ENCODE peak calls at places on chromosomes 2 and 18, in nine cellular contexts. A is Kasumi-1; K is stimulated activated CD8-positive, alpha-beta memory T cell treated with anti-CD3 and anti-CD28 coated beads, Interleukin-15, amount 100 ng/mL, for 48 hours; S is WTC11; G is activated naive CD4-positive, alpha-beta T cell treated with anti-CD3 and anti-CD28 coated beads, Interleukin-2, amount 50 U/mL, for 16 hours; R is GM03348; M is CMK; Q is KG1; L is AG08396. F is an unnamed sample.
A peak's percentile ranks its signal among the peaks of the same experiment; 100 is the strongest.

GRCh38 chr2:106623424-106623823 is 136.3 kb downstream of the CD8B2 start:
- DNase-seq in Q (no peak), L (no peak), A (no peak), K (no peak), R (no peak), M (no peak), S (no peak), G (no peak), F (no peak)

GRCh38 chr2:217085543-217085942 is 225.7 kb upstream of the TNP1 start:
- DNase-seq in A (no peak), L (peak; percentile 43), Q (no peak), G (no peak), S (no peak), M (no peak), K (no peak), R (peak; percentile 48), F (no peak)

GRCh38 chr2:71291398-71291797 is 40.2 kb upstream of the ZNF638 start:
- DNase-seq in S (no peak), G (no peak), L (no peak), A (no peak), R (no peak), M (no peak), K (no peak), Q (no peak), F (no peak)

GRCh38 chr2:172113617-172114016 is 10.9 kb upstream of the DLX2 start:
- DNase-seq in G (no peak), L (peak; percentile 27), R (peak; percentile 50), Q (no peak), M (no peak), S (no peak), K (no peak), A (peak; percentile 63), F (no peak)

GRCh38 chr2:72781500-72781899 is 44.3 kb downstream of the EXOC6B start:
- DNase-seq in S (no peak), Q (no peak), A (peak; percentile 7), R (no peak), G (no peak), L (no peak), M (no peak), K (no peak), F (no peak)

GRCh38 chr2:29255006-29255405 is 139.8 kb downstream of the CLIP4 start:
- DNase-seq in G (no peak), L (no peak), A (no peak), S (no peak), Q (no peak), K (no peak), M (no peak), R (no peak), F (no peak)

GRCh38 chr18:77343846-77344527 is 94.3 kb downstream of the GALR1 start:
- DNase-seq in K (no peak), L (no peak), A (no peak), M (no peak), S (no peak), Q (no peak), G (no peak), R (no peak), F (no peak)

GRCh38 chr18:28457784-28458183 is 280.9 kb upstream of the CDH2 start:
- DNase-seq in A (no peak), Q (no peak), G (no peak), R (no peak), M (no peak), L (no peak), K (no peak), S (no peak), F (no peak)

GRCh38 chr18:47758000-47758399 is 172.5 kb downstream of the SMAD2 start:
- DNase-seq in L (no peak), M (no peak), S (no peak), G (no peak), Q (no peak), A (peak; percentile 49), R (no peak), K (no peak), F (no peak)

GRCh38 chr2:144508162-144508765 is 11.7 kb downstream of the ZEB2 start:
- DNase-seq in Q (no peak), R (no peak), K (no peak), S (no peak), G (no peak), M (no peak), A (no peak), L (no peak), F (no peak)

GRCh38 chr2:154698789-154699559 is 479 bp downstream of the KCNJ3 start:
- DNase-seq in A (no peak), S (peak; percentile 17), M (no peak), R (no peak), K (no peak), L (no peak), Q (no peak), G (no peak), F (no peak)

GRCh38 chr2:105969552-105969951 is 224.5 kb downstream of the UXS1 start:
- DNase-seq in G (no peak), L (no peak), Q (no peak), R (no peak), A (peak; percentile 30), S (peak; percentile 72), K (no peak), M (no peak), F (peak; percentile 49)

GRCh38 chr2:29106980-29107388 is 8.2 kb upstream of the CLIP4 start:
- DNase-seq in S (no peak), L (no peak), Q (no peak), K (no peak), A (no peak), M (no peak), R (no peak), G (no peak), F (no peak)

GRCh38 chr2:68762665-68763064 is 28.1 kb downstream of the ARHGAP25 start:
- DNase-seq in R (no peak), G (no peak), L (no peak), S (no peak), Q (no peak), A (peak; percentile 79), K (no peak), M (no peak), F (no peak)

GRCh38 chr2:204505488-204505887 is 39.8 kb upstream of the PARD3B start:
- DNase-seq in K (no peak), L (no peak), Q (no peak), M (no peak), G (no peak), S (no peak), R (no peak), A (no peak), F (no peak)

GRCh38 chr2:168564641-168565040 is 108.6 kb downstream of the CERS6 start:
- DNase-seq in G (no peak), R (no peak), L (no peak), S (no peak), A (no peak), K (no peak), M (no peak), Q (no peak), F (no peak)

GRCh38 chr2:237060518-237061312 is 25.0 kb upstream of the COPS8 start:
- DNase-seq in L (peak; percentile 67), R (peak; percentile 85), K (no peak), A (peak; percentile 28), S (peak; percentile 61), M (no peak), Q (no peak), G (no peak), F (peak; percentile 73)

GRCh38 chr2:47897191-47897955 is 8.9 kb downstream of the FBXO11 start:
- DNase-seq in A (no peak), G (no peak), Q (no peak), K (no peak), M (no peak), S (no peak), L (no peak), R (no peak), F (no peak)

GRCh38 chr2:44479127-44479887 is 117.6 kb downstream of the CAMKMT start:
- DNase-seq in Q (peak; percentile 55), A (peak; percentile 92), M (peak; percentile 57), L (peak; percentile 66), R (peak; percentile 86), G (peak; percentile 15), K (peak; percentile 5), S (no peak), F (peak; percentile 82)

GRCh38 chr2:238848566-238848940 is 668 bp downstream of the TWIST2 start:
- DNase-seq in A (no peak), L (no peak), M (no peak), G (no peak), R (no peak), K (no peak), S (no peak), Q (no peak), F (no peak)

GRCh38 chr2:231664727-231665126 is 43.6 kb upstream of the PTMA start:
- DNase-seq in R (no peak), S (no peak), K (no peak), Q (no peak), G (no peak), A (no peak), M (no peak), L (no peak), F (no peak)

GRCh38 chr2:189234991-189235390 is 55.4 kb upstream of the COL5A2 start:
- DNase-seq in A (no peak), G (no peak), Q (no peak), K (no peak), S (no peak), L (no peak), R (no peak), M (no peak), F (no peak)

GRCh38 chr18:44898536-44898935 is 217.8 kb downstream of the SETBP1 start:
- DNase-seq in R (no peak), S (no peak), A (no peak), K (no peak), L (no peak), G (no peak), Q (no peak), M (no peak), F (no peak)

GRCh38 chr2:237434916-237435315 is 21.0 kb upstream of the COL6A3 start:
- DNase-seq in K (peak; percentile 78), A (peak; percentile 88), M (peak; percentile 74), G (peak; percentile 77), L (no peak), R (peak; percentile 65), Q (peak; percentile 67), S (no peak), F (no peak)

GRCh38 chr2:204625135-204625534 is 79.9 kb downstream of the PARD3B start:
- DNase-seq in M (no peak), S (no peak), R (no peak), L (peak; percentile 12), K (no peak), Q (no peak), G (no peak), A (no peak), F (no peak)

GRCh38 chr2:48174503-48174902 is 268.2 kb upstream of the FBXO11 start:
- DNase-seq in Q (no peak), M (no peak), L (no peak), S (no peak), R (no peak), G (no peak), A (no peak), K (no peak), F (no peak)

GRCh38 chr2:96819101-96819875 is 3.2 kb downstream of the CNNM3 start:
- DNase-seq in S (no peak), G (no peak), K (no peak), R (no peak), M (peak; percentile 45), Q (no peak), L (no peak), A (no peak), F (no peak)

GRCh38 chr18:36733150-36733549 is 95.7 kb downstream of the TPGS2 start:
- DNase-seq in S (no peak), L (no peak), Q (no peak), K (no peak), G (no peak), M (no peak), A (no peak), R (no peak), F (no peak)

GRCh38 chr2:49444005-49444404 is 289.7 kb upstream of the FSHR start:
- DNase-seq in M (no peak), K (no peak), L (no peak), Q (no peak), S (no peak), A (no peak), G (no peak), R (no peak), F (no peak)

GRCh38 chr2:39508243-39508642 is 71.2 kb upstream of the MAP4K3 start:
- DNase-seq in R (peak; percentile 43), M (no peak), G (no peak), A (no peak), L (no peak), S (no peak), K (no peak), Q (no peak), F (no peak)

GRCh38 chr2:207300817-207301216 is 135.1 kb upstream of the KLF7 start:
- DNase-seq in L (no peak), A (no peak), Q (no peak), S (no peak), K (no peak), G (no peak), M (no peak), R (no peak), F (no peak)

F was measured in iPS-NIHi11.